ENCODE peak calls at places on chromosomes 7 and 10, in ten cellular contexts. D, H, X, R, F, T, C, N, L and I are unnamed samples.

GRCh38 chr7:72345208-72345727 is 66.9 kb downstream of the CALN1 start:
- DNase-seq in D (no peak), H (no peak), X (no peak), R (no peak), F (no peak), T (no peak), C (no peak), N (no peak), L (no peak), I (no peak)

GRCh38 chr10:78937800-78938694 is 130.7 kb upstream of the ZMIZ1 start:
- DNase-seq in D (no peak), H (no peak), X (peak), R (no peak), F (no peak), T (no peak), C (peak), N (no peak), L (peak), I (peak)

GRCh38 chr7:67251986-67252558 is 255.4 kb downstream of the TYW1 start:
- DNase-seq in D (no peak), H (no peak), X (no peak), R (no peak), F (no peak), T (no peak), C (no peak), N (no peak), L (no peak), I (no peak)

GRCh38 chr7:76071316-76072242 is 23.7 kb downstream of the MDH2 start:
- DNase-seq in D (no peak), H (peak), X (no peak), R (no peak), F (no peak), T (no peak), C (no peak), N (no peak), L (no peak), I (no peak)

GRCh38 chr10:98141484-98142073 is 7.1 kb downstream of the R3HCC1L start:
- DNase-seq in D (no peak), H (no peak), X (no peak), R (no peak), F (no peak), T (no peak), C (no peak), N (no peak), L (no peak), I (no peak)

GRCh38 chr7:48786951-48787350 is 137.4 kb upstream of the CDC14C start:
- DNase-seq in D (no peak), H (no peak), X (no peak), R (no peak), F (no peak), T (no peak), C (no peak), N (no peak), L (no peak), I (no peak)

GRCh38 chr10:71434760-71435394 is 38.2 kb downstream of the CDH23 start:
- DNase-seq in D (peak), H (no peak), X (no peak), R (no peak), F (peak), T (no peak), C (no peak), N (no peak), L (no peak), I (no peak)

GRCh38 chr10:125118701-125119100 is 41.7 kb downstream of the CTBP2 start:
- DNase-seq in D (no peak), H (no peak), X (no peak), R (no peak), F (no peak), T (no peak), C (no peak), N (no peak), L (no peak), I (no peak)

GRCh38 chr7:26200444-26201260 is at the start of gene HNRNPA2B1:
- DNase-seq in D (peak), H (peak), X (peak), R (peak), F (peak), T (peak), C (peak), N (peak), L (peak), I (peak)

GRCh38 chr7:152392254-152392653 is 43.5 kb downstream of the KMT2C start:
- DNase-seq in D (no peak), H (no peak), X (no peak), R (no peak), F (no peak), T (no peak), C (no peak), N (no peak), L (no peak), I (no peak)

GRCh38 chr7:100632951-100633717 is 8.2 kb downstream of the TFR2 start:
- DNase-seq in D (no peak), H (peak), X (peak), R (peak), F (no peak), T (peak), C (peak), N (peak), L (peak), I (peak)

GRCh38 chr10:100894589-100895294 is 18.0 kb upstream of the SLF2 start:
- DNase-seq in D (no peak), H (no peak), X (no peak), R (no peak), F (no peak), T (no peak), C (no peak), N (no peak), L (no peak), I (no peak)